ENCODE peak calls at places on chromosome 22, in ten cellular contexts. A, S, X, B, I, M, O, Z, Y and K are unnamed samples. For H3K4me1, the result is how much of the 10 kb centered on the place peaks cover.

GRCh38 chr22:46044718-46045458 is 67.9 kb upstream of the WNT7B start:
- DNase-seq in A (no peak), S (peak), X (peak), B (no peak), I (no peak), M (peak), O (peak), Z (no peak), Y (peak), K (no peak)

GRCh38 chr22:47332246-47332980 is 570.0 kb downstream of the TBC1D22A start:
- DNase-seq in A (no peak), S (no peak), X (peak), B (no peak), I (no peak), M (no peak), O (no peak), Z (no peak), Y (no peak), K (no peak)

GRCh38 chr22:25366408-25366807 is 147.0 kb downstream of the CRYBB2 start:
- DNase-seq in A (no peak), S (no peak), X (no peak), B (no peak), I (no peak), M (no peak), O (no peak), Z (no peak), Y (no peak), K (no peak)

GRCh38 chr22:49754674-49755590 is 72.7 kb downstream of the BRD1 start:
- DNase-seq in A (no peak), S (no peak), X (peak), B (no peak), I (no peak), M (peak), O (no peak), Z (no peak), Y (peak), K (no peak)

GRCh38 chr22:35972559-35972958 is 56.1 kb downstream of the RBFOX2 start:
- DNase-seq in A (no peak), S (peak), X (no peak), B (no peak), I (no peak), M (no peak), O (no peak), Z (no peak), Y (no peak), K (no peak)

GRCh38 chr22:49505337-49506009 is 322.2 kb downstream of the BRD1 start:
- DNase-seq in A (no peak), S (no peak), X (no peak), B (no peak), I (no peak), M (no peak), O (no peak), Z (no peak), Y (no peak), K (no peak)

GRCh38 chr22:38719196-38719595 is 13.5 kb downstream of the GTPBP1 start:
- DNase-seq in A (no peak), S (no peak), X (no peak), B (no peak), I (no peak), M (no peak), O (no peak), Z (no peak), Y (peak), K (no peak)

GRCh38 chr22:30806391-30806861 is 111.8 kb downstream of the OSBP2 start:
- DNase-seq in A (peak), S (no peak), X (no peak), B (no peak), I (peak), M (no peak), O (no peak), Z (no peak), Y (no peak), K (no peak)

GRCh38 chr22:25772288-25772687 is 30.3 kb downstream of the MYO18B start:
- DNase-seq in A (no peak), S (no peak), X (peak), B (no peak), I (no peak), M (no peak), O (no peak), Z (no peak), Y (no peak), K (no peak)

GRCh38 chr22:39090426-39091064 is 6.5 kb upstream of the APOBEC3H start:
- DNase-seq in A (no peak), S (no peak), X (peak), B (no peak), I (no peak), M (peak), O (peak), Z (no peak), Y (no peak), K (no peak)

GRCh38 chr22:33837806-33838205 is 82.5 kb downstream of the LARGE1 start:
- DNase-seq in A (no peak), S (no peak), X (no peak), B (no peak), I (no peak), M (no peak), O (no peak), Z (no peak), Y (no peak), K (no peak)

GRCh38 chr22:49674479-49674830 is 153.2 kb downstream of the BRD1 start:
- DNase-seq in A (no peak), S (peak), X (no peak), B (no peak), I (no peak), M (no peak), O (no peak), Z (no peak), Y (peak), K (peak)

GRCh38 chr22:27892064-27892463 is 27.0 kb downstream of the PITPNB start:
- DNase-seq in A (no peak), S (no peak), X (no peak), B (no peak), I (no peak), M (no peak), O (no peak), Z (no peak), Y (no peak), K (no peak)

GRCh38 chr22:44172370-44173108 is 8.2 kb upstream of the PARVG start:
- DNase-seq in A (no peak), S (no peak), X (no peak), B (peak), I (no peak), M (peak), O (peak), Z (peak), Y (peak), K (no peak)

GRCh38 chr22:46027219-46028068 is 50.5 kb upstream of the WNT7B start:
- DNase-seq in A (no peak), S (peak), X (peak), B (peak), I (no peak), M (peak), O (peak), Z (peak), Y (peak), K (no peak)

GRCh38 chr22:24162377-24162927 is 18.8 kb upstream of the SUSD2 start:
- DNase-seq in A (no peak), S (no peak), X (no peak), B (no peak), I (no peak), M (no peak), O (no peak), Z (no peak), Y (no peak), K (no peak)

GRCh38 chr22:47126344-47126811 is 363.9 kb downstream of the TBC1D22A start:
- DNase-seq in A (no peak), S (no peak), X (no peak), B (no peak), I (no peak), M (peak), O (no peak), Z (no peak), Y (no peak), K (no peak)

GRCh38 chr22:38424525-38425080 is 30.4 kb downstream of the KCNJ4 start:
- DNase-seq in A (no peak), S (no peak), X (no peak), B (no peak), I (no peak), M (no peak), O (no peak), Z (no peak), Y (no peak), K (no peak)

GRCh38 chr22:38415561-38416321 is 39.3 kb downstream of the KCNJ4 start:
- DNase-seq in A (no peak), S (peak), X (no peak), B (peak), I (no peak), M (peak), O (no peak), Z (peak), Y (peak), K (peak)

GRCh38 chr22:44906999-44907644 is 102.7 kb downstream of the PHF21B start:
- DNase-seq in A (no peak), S (no peak), X (no peak), B (no peak), I (no peak), M (peak), O (no peak), Z (no peak), Y (no peak), K (peak)

GRCh38 chr22:46073683-46074504 is 76.4 kb upstream of the PPARA start:
- DNase-seq in A (peak), S (peak), X (peak), B (peak), I (no peak), M (peak), O (peak), Z (peak), Y (peak), K (peak)

GRCh38 chr22:39450258-39450955 is 6.4 kb upstream of the MGAT3 start:
- DNase-seq in A (no peak), S (no peak), X (no peak), B (no peak), I (no peak), M (no peak), O (no peak), Z (no peak), Y (no peak), K (no peak)

GRCh38 chr22:48739348-48740085 is 1088.2 kb downstream of the BRD1 start:
- DNase-seq in A (no peak), S (no peak), X (no peak), B (no peak), I (no peak), M (peak), O (no peak), Z (no peak), Y (no peak), K (no peak)

GRCh38 chr22:24824250-24824649 is 18.2 kb downstream of the SGSM1 start:
- DNase-seq in A (no peak), S (no peak), X (no peak), B (no peak), I (no peak), M (no peak), O (no peak), Z (no peak), Y (no peak), K (no peak)

GRCh38 chr22:45952553-45952952 is 24.4 kb downstream of the WNT7B start:
- DNase-seq in A (no peak), S (no peak), X (peak), B (no peak), I (no peak), M (no peak), O (no peak), Z (no peak), Y (no peak), K (no peak)

GRCh38 chr22:39021552-39022250 is 774 bp downstream of the APOBEC3D start:
- DNase-seq in A (no peak), S (no peak), X (no peak), B (no peak), I (no peak), M (no peak), O (no peak), Z (no peak), Y (no peak), K (no peak)

GRCh38 chr22:30531651-30532608 is 14.6 kb downstream of the SEC14L6 start:
- DNase-seq in A (no peak), S (no peak), X (no peak), B (no peak), I (no peak), M (no peak), O (no peak), Z (no peak), Y (no peak), K (no peak)

GRCh38 chr22:36156515-36157419 is 3.8 kb downstream of the APOL3 start:
- DNase-seq in A (peak), S (peak), X (peak), B (peak), I (no peak), M (peak), O (peak), Z (peak), Y (peak), K (peak)

GRCh38 chr22:26512149-26512793 is at the start of gene TFIP11:
- DNase-seq in A (peak), S (peak), X (peak), B (peak), I (peak), M (peak), O (peak), Z (peak), Y (peak), K (peak)

GRCh38 chr22:19960491-19961200 is 19.0 kb upstream of the TXNRD2 start:
- DNase-seq in A (no peak), S (no peak), X (no peak), B (no peak), I (no peak), M (peak), O (no peak), Z (no peak), Y (peak), K (no peak)
- TF ChIP-seq POLR2A in A (no peak), S (no peak), X (no peak), B (no peak), I (no peak), M (no peak), O (no peak), Z (no peak), Y (no peak), K (no peak)

DNA sequence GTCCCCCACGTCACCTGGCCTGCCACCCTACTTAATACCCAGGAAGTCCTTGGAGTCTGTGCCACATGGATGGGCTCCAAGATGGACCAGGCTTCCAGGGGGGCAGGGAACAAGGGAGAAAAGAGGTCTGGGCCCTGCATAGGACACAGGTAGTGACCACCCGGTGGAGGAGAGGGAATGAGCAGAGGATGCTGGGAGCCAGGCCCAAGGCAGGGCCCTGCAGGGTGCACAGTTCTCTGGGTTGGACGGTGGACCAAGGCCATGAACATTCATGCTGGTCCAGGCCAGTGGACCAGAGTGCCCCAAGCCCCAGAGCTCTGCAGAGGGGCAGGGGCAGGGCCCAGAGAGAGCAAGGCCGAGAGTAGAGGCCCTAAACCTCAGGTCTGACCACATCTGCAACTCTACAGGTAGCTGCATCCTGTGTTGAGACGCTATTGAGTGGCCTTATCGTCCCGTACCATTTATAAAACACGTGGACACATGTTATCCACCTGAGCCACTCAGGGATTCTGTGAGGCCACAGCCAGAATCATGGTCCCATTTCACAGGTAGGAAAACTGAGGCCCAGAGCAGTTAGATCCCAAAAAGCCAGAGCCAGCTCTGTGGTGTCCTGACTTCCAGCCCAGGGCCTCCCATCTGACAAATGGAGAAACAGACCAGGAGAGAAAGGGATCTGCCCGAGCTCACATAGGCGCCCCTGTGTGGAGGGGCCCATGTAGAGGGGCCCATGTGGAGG is 46.4 kb downstream of the IGLL5 start:
- DNase-seq in A (no peak), S (no peak), X (no peak), B (no peak), I (no peak), M (peak), O (no peak), Z (no peak), Y (no peak), K (no peak)
- H3K4me1 ChIP-seq in A (under half), S (under half), X (under half), B (under half), I (under half), M (half or more), O (under half), Z (under half), Y (under half), K (under half)

DNA sequence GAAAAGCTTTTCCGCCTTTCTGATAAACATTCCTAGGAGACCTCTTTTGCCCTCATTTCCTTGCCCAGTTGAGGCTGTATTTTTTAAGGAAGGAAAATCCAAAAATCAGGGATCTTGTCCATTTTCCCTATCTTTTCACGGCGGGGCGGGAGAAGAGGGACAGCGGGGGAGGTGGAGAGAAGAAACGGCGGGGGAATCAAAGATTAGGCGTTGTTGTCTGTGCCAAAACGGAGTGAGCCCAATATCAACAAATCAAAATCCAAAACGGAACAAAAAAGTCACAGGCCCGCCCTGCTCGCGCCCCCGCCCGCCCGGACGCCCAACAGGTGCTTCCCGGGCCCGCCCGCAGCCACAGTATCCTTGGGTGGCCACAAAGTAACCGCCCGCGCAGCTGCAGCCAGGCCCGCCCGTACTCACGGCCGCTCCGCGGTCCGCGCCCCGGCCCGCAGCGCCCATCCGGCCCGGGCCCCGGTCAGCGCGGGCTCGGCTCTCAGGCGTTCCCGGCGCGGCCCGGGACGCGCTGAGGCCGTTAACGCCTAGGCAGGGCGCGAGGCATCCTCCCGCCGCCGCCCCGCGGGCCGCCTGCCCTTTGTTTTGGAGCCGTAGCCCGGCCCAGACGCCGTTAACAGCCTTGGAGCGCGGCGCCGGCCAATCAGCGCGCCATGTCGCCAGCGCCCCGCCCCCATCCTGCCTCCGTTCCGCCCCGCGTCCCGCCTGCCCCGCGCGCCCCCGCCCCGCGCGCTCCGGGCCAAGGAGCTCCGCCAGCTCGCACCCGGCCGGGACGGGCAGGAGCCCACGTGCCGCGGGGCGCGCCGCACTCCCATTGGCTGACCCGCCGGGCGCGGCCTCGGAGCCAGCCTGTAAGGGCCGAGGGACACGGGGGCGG is at the start of gene YPEL1:
- DNase-seq in A (peak), S (peak), X (peak), B (peak), I (peak), M (peak), O (peak), Z (peak), Y (peak), K (peak)
- TF ChIP-seq POLR2A in A (peak), S (peak), X (no peak), B (peak), I (peak), M (peak), O (peak), Z (peak), Y (peak), K (no peak)

DNA sequence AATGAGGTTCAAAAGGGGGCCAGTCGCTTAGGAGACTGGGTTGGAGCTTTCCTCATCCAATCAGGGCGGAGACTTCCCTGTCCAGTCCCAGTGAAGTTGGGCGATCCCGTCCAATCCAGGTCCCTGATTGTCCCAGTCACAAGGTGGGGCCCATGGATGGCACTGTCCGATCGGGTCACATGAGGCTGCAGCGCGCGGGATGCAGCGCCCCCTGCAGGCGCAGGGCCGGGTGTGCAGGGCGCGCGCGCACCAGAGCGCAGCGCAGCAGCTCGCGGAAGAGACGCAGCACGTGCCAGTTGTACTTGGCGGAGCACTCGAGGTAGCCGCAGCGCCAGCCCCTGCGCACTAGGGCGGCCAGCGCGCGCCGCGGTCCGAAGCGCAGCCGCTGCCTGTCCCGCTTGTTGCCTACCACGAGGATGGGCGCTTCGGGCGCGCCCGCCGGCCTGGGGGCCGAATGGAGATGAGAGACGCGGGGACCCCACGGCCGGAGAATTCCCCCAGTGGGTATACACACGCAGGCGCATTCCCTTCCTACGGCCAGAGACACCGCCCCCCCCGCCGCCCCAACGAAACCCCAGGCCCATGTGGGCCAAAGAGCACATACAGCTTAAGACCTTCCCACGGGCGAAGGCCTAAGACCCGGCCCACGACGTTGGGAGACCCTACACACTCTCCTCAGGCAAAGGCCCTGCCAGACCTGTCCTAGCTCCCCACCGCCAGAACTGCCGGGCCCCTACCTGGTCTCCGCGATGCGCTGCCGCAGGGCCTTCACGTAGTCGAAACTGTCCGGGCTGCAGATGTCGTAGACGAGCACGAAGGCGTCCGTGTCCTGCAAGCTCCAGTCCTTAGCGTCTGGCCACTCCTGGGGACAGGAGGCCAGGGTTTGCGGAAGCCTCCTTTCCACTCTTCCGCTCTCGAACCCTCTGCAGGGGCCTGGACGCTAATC is 2.1 kb downstream of the RASL10A start:
- DNase-seq in A (no peak), S (no peak), X (peak), B (peak), I (peak), M (peak), O (no peak), Z (no peak), Y (peak), K (peak)
- H3K4me1 ChIP-seq in A (under half), S (under half), X (half or more), B (half or more), I (under half), M (half or more), O (half or more), Z (half or more), Y (half or more), K (under half)

GRCh38 chr22:31945971-31946680 is 1.8 kb downstream of the YWHAH start:
- DNase-seq in A (peak), S (no peak), X (no peak), B (no peak), I (no peak), M (peak), O (peak), Z (no peak), Y (no peak), K (no peak)
- TF ChIP-seq POLR2A in A (no peak), S (no peak), X (no peak), B (no peak), I (no peak), M (no peak), O (no peak), Z (no peak), Y (no peak), K (no peak)

DNA sequence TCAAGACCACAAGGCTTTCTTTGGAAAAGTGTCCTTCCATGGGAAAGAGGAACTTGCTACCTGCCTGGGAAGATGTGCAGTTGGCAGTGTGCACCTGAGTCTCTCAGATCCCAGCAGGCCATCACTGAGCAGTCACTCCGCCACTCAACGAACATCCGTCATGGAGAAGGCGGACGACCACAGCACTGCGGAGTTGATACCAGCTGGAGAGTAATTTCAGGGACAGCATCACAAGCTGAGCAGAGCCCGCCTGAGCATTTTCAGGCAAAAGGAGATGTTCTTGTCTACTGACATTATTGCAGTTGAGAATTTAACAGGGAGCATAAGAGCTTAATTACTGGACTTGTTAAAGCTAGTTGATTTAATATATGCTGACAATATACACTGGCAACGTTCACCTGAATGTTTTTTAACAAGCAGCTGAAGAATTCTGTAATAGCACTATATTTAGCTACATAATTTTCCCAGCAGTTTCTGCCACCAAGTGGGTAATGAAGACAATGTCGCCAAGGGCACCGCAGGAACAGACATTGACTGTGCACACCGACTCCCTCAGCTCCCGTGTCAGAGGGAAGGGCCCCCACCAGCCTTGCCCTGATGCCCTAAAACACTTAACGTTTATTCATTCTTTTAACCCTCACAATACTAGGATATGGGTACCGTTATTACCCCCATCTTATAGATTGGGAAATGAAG is 52.4 kb upstream of the ARFGAP3 start:
- DNase-seq in A (no peak), S (no peak), X (no peak), B (no peak), I (no peak), M (no peak), O (peak), Z (no peak), Y (no peak), K (no peak)
- H3K4me1 ChIP-seq in A (under half), S (under half), X (half or more), B (under half), I (under half), M (under half), O (half or more), Z (half or more), Y (half or more), K (under half)